ENCODE peak calls at places on chromosomes 13 and 19, in ten cellular contexts. Z, O, H, X, C, K, Y, V, P and A are unnamed samples.

GRCh38 chr19:18932216-18932841 is 8.7 kb downstream of the HOMER3 start:
- DNase-seq in Z (peak), O (peak), H (no peak), X (peak), C (peak), K (no peak), Y (peak), V (peak), P (peak), A (peak)

GRCh38 chr13:110575322-110576069 is 14.0 kb upstream of the RAB20 start:
- DNase-seq in Z (peak), O (no peak), H (peak), X (no peak), C (peak), K (peak), Y (peak), V (peak), P (no peak), A (no peak)

GRCh38 chr13:34361528-34361927 is 543.6 kb downstream of the RFC3 start:
- DNase-seq in Z (peak), O (no peak), H (no peak), X (no peak), C (no peak), K (peak), Y (no peak), V (no peak), P (no peak), A (no peak)

GRCh38 chr19:57302020-57302465 is 18.2 kb upstream of the ZNF543 start:
- DNase-seq in Z (peak), O (peak), H (peak), X (no peak), C (no peak), K (peak), Y (no peak), V (no peak), P (no peak), A (no peak)

GRCh38 chr19:50928841-50929240 is 17.6 kb upstream of the KLK4 start:
- DNase-seq in Z (no peak), O (no peak), H (no peak), X (no peak), C (peak), K (no peak), Y (no peak), V (peak), P (no peak), A (no peak)

GRCh38 chr19:4908311-4908710 is 990 bp upstream of the UHRF1 start:
- DNase-seq in Z (no peak), O (no peak), H (no peak), X (no peak), C (no peak), K (no peak), Y (no peak), V (no peak), P (no peak), A (no peak)

GRCh38 chr13:33106656-33107402 is 90.6 kb downstream of the KL start:
- DNase-seq in Z (no peak), O (no peak), H (peak), X (no peak), C (peak), K (no peak), Y (no peak), V (no peak), P (no peak), A (no peak)

GRCh38 chr19:36482876-36483275 is 6.5 kb downstream of the ZNF566 start:
- DNase-seq in Z (no peak), O (no peak), H (no peak), X (no peak), C (no peak), K (no peak), Y (no peak), V (no peak), P (no peak), A (no peak)

GRCh38 chr13:108984251-108984920 is 355.0 kb downstream of the MYO16 start:
- DNase-seq in Z (no peak), O (no peak), H (no peak), X (no peak), C (no peak), K (no peak), Y (no peak), V (no peak), P (no peak), A (no peak)

GRCh38 chr19:45112111-45112827 is 19.3 kb downstream of the PPP1R37 start:
- DNase-seq in Z (no peak), O (no peak), H (no peak), X (no peak), C (no peak), K (no peak), Y (no peak), V (no peak), P (no peak), A (no peak)

GRCh38 chr19:53958168-53958571 is 4.6 kb upstream of the CACNG8 start:
- DNase-seq in Z (no peak), O (no peak), H (no peak), X (no peak), C (no peak), K (no peak), Y (no peak), V (no peak), P (no peak), A (no peak)

GRCh38 chr13:30714629-30715028 is 20.7 kb upstream of the ALOX5AP start:
- DNase-seq in Z (no peak), O (no peak), H (no peak), X (no peak), C (no peak), K (no peak), Y (no peak), V (no peak), P (no peak), A (no peak)

GRCh38 chr19:1264801-1265610 is 4.1 kb upstream of the CIRBP start:
- DNase-seq in Z (peak), O (peak), H (peak), X (peak), C (peak), K (peak), Y (peak), V (peak), P (no peak), A (peak)

GRCh38 chr19:48842744-48843162 is 6.5 kb upstream of the HSD17B14 start:
- DNase-seq in Z (peak), O (peak), H (peak), X (peak), C (peak), K (peak), Y (peak), V (peak), P (no peak), A (peak)

GRCh38 chr13:114229486-114229885 is 5.2 kb upstream of the CDC16 start:
- DNase-seq in Z (peak), O (no peak), H (no peak), X (no peak), C (no peak), K (no peak), Y (no peak), V (no peak), P (no peak), A (no peak)

DNA sequence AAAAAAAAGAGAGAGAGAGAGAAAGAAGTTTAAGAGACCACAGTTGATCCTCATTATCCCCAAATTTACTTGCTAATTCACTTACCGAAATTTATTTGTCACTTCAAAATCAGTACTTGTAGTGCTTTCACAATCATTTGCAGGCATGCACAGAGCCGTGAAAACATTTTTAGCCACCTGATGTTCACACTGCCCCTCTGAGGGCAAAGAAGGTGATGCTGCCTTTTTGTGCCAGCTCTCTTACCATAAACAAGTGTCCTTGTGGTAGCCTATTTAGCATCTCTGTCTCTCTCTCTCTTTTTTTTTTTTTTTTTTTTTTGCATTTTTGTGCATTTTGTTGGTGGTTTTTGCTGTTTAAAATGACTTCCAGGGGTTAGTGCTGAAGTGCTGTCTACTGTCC is 24.0 kb upstream of the CASP14 start:
- DNase-seq in Z (no peak), O (no peak), H (no peak), X (no peak), C (peak), K (no peak), Y (peak), V (peak), P (no peak), A (no peak)
- TF ChIP-seq CTCF in Z (no peak), O (no peak), H (no peak), X (no peak), C (peak), K (no peak), Y (peak), V (peak), P (no peak), A (no peak)

GRCh38 chr19:32817252-32817912 is 52.2 kb downstream of the SLC7A9 start:
- DNase-seq in Z (no peak), O (no peak), H (no peak), X (no peak), C (no peak), K (no peak), Y (no peak), V (no peak), P (no peak), A (no peak)

GRCh38 chr19:32818536-32818935 is 51.0 kb downstream of the SLC7A9 start:
- DNase-seq in Z (no peak), O (no peak), H (no peak), X (no peak), C (no peak), K (no peak), Y (no peak), V (no peak), P (no peak), A (no peak)

GRCh38 chr19:32814624-32815023 is 54.9 kb downstream of the SLC7A9 start:
- DNase-seq in Z (no peak), O (no peak), H (no peak), X (no peak), C (no peak), K (no peak), Y (no peak), V (no peak), P (no peak), A (no peak)

GRCh38 chr19:32817913-32818476 is 51.6 kb downstream of the SLC7A9 start:
- DNase-seq in Z (no peak), O (no peak), H (no peak), X (no peak), C (no peak), K (no peak), Y (no peak), V (no peak), P (no peak), A (no peak)

DNA sequence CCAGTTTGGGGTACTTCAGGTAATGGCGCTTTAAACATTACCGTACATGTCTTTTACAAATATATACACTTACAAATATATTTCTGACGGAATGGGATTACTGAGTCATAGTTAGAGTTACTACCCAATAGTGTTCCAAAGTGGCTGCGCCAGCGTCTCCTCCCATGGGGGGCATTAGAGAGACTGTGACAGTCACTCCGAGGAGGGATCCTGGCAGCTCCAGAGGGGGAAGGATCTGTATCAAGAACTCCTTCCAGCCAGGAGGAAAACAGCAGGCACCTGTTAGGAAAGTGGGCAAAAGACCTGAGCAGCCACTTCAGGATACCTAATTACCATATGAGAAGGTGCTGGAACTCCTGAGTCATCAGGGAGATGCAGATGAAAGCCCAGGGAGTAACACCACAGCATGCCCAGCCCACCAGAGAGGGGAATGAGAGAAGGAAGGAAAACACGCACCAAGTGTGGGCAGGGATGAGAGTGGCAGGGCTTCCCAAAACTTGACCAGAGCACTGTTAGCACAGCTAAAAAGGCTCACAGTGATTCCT is 52.9 kb downstream of the SLC7A9 start:
- DNase-seq in Z (no peak), O (no peak), H (no peak), X (no peak), C (no peak), K (no peak), Y (no peak), V (no peak), P (no peak), A (no peak)
- TF ChIP-seq CTCF in Z (no peak), O (no peak), H (no peak), X (no peak), C (no peak), K (no peak), Y (no peak), V (no peak), P (no peak), A (no peak)

GRCh38 chr19:39768334-39768733 is 10.3 kb upstream of the LEUTX start:
- DNase-seq in Z (no peak), O (no peak), H (no peak), X (no peak), C (no peak), K (no peak), Y (no peak), V (no peak), P (no peak), A (no peak)

GRCh38 chr19:39759457-39760184 is 19.0 kb upstream of the LEUTX start:
- DNase-seq in Z (no peak), O (no peak), H (no peak), X (no peak), C (peak), K (no peak), Y (no peak), V (no peak), P (no peak), A (no peak)

GRCh38 chr19:39768811-39769210 is 9.8 kb upstream of the LEUTX start:
- DNase-seq in Z (no peak), O (no peak), H (no peak), X (no peak), C (no peak), K (no peak), Y (no peak), V (no peak), P (no peak), A (no peak)

DNA sequence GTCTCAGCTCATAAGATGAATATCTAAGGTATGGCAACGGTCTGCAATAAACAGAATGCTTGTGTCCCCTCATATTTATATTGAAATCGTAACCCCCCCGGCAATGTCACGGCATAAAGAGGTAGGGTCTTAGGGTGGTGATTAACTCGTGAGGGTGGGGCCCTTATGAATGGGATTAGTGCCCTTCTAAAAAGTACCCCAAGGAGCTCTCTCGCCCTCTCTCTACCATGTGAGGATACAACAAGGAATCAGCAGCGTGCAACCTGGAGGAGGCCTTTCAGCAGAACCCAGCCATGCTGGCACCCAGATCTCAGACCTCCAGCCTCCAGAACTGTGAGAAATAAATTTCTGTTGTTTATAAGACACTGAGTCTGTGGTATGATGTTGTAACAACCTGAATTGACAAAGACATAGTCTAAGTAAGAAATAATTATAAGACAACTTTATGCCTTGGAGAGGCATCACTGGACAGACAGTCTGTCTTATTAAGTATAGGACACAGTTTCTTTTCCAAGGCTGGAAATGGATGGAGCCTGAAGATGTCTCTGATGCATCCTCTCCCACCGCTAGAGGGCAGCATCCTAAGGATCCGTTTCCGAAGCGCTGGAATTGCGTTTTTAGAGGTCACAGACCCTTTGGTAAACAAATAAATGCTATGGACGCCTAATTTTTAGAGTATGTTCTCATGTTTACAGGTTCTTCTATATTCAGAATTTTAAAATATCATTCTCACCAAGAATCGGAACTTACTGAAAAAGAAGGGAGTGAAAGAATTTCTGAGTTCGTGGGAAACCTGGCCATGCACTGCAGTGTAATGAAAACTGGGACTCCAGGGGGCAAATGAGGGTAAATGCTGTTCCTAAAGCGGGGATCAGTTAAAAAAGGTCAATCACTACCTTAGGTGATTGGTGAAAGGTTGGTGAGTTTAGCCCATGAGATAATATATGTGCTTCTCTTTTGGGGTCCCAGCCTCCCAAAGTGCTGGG is 13.3 kb upstream of the LEUTX start:
- DNase-seq in Z (peak), O (peak), H (peak), X (peak), C (peak), K (peak), Y (peak), V (peak), P (no peak), A (peak)
- TF ChIP-seq CTCF in Z (peak), O (peak), H (peak), X (peak), C (peak), K (peak), Y (peak), V (peak), P (peak), A (peak)

DNA sequence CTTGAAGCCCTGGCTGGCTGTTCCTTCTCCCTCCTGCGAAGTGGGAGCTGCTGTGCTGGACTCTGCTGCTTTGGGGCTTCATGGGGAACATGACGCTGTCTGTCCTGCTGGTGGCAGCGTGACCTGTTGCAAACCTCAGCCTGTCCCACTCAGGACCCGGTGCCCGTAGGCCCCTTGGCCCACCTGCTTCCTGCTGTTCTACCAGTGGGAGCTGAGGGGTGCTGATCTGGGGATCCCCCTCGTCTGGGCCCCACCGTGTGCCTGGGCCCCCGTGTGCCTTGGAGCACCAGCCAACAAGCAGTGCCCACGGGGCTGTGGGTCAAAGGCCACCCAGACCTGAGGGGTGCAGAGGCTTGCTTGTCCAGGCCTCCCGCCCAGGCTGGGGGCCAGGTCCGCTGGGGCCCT is 5.3 kb downstream of the SPPL2B start:
- DNase-seq in Z (no peak), O (no peak), H (no peak), X (no peak), C (no peak), K (no peak), Y (no peak), V (no peak), P (no peak), A (no peak)
- TF ChIP-seq CTCF in Z (no peak), O (no peak), H (no peak), X (no peak), C (no peak), K (no peak), Y (no peak), V (no peak), P (no peak), A (no peak)